ENCODE peak calls at places on chromosomes 1 and 21, in nine cellular contexts. L is uterus, U is right lobe of liver, M is IMR-90, P is stomach, R is Peyer's patch, F is breast epithelium, C is tibial nerve, K is heart left ventricle. X is an unnamed sample.

GRCh38 chr1:16226129-16226494 is 10.9 kb downstream of the CPLANE2 start:
- DNase-seq in L (no peak), U (no peak), M (no peak), P (no peak), R (no peak), F (no peak), C (no peak), K (no peak), X (no peak)

GRCh38 chr1:213986020-213986924 is 1.5 kb upstream of the PROX1 start:
- DNase-seq in L (no peak), U (no peak), M (no peak), P (no peak), R (no peak), F (no peak), C (no peak), K (no peak), X (no peak)

GRCh38 chr1:201982082-201982922 is at the start of gene RNPEP:
- DNase-seq in L (peak; percentile 66), U (peak; percentile 81), M (peak; percentile 56), P (peak; percentile 81), R (peak; percentile 89), F (peak; percentile 64), C (peak; percentile 56), K (peak; percentile 84), X (peak; percentile 60)

GRCh38 chr21:30434033-30434631 is 4.1 kb downstream of the KRTAP13-4 start:
- DNase-seq in L (no peak), U (no peak), M (no peak), P (peak; percentile 26), R (no peak), F (no peak), C (no peak), K (no peak), X (peak; percentile 8)

GRCh38 chr1:208437416-208437815 is 193.2 kb upstream of the PLXNA2 start:
- DNase-seq in L (no peak), U (no peak), M (peak; percentile 6), P (no peak), R (no peak), F (no peak), C (no peak), K (no peak), X (no peak)

GRCh38 chr1:241225741-241226140 is 131.3 kb downstream of the RGS7 start:
- DNase-seq in L (no peak), U (no peak), M (no peak), P (no peak), R (no peak), F (no peak), C (no peak), K (no peak), X (no peak)

GRCh38 chr1:243731974-243732373 is 118.1 kb downstream of the AKT3 start:
- DNase-seq in L (no peak), U (no peak), M (no peak), P (no peak), R (no peak), F (no peak), C (no peak), K (no peak), X (no peak)

GRCh38 chr1:61477301-61477700 is 247.6 kb downstream of the TM2D1 start:
- DNase-seq in L (no peak), U (no peak), M (no peak), P (no peak), R (no peak), F (no peak), C (no peak), K (no peak), X (no peak)

GRCh38 chr1:223765719-223766340 is 53.5 kb downstream of the CAPN2 start:
- DNase-seq in L (no peak), U (no peak), M (no peak), P (no peak), R (no peak), F (no peak), C (no peak), K (no peak), X (no peak)

GRCh38 chr1:1422465-1423244 is 1.6 kb upstream of the ANKRD65 start:
- DNase-seq in L (no peak), U (no peak), M (peak; percentile 50), P (no peak), R (no peak), F (no peak), C (no peak), K (peak; percentile 23), X (no peak)

GRCh38 chr1:207151920-207152319 is 47.9 kb downstream of the C4BPA start:
- DNase-seq in L (no peak), U (no peak), M (no peak), P (no peak), R (no peak), F (no peak), C (no peak), K (no peak), X (no peak)

GRCh38 chr1:173269490-173270230 is 62.5 kb upstream of the TNFSF4 start:
- DNase-seq in L (no peak), U (no peak), M (peak; percentile 89), P (no peak), R (no peak), F (no peak), C (no peak), K (no peak), X (no peak)

GRCh38 chr1:22039594-22040347 is 12.7 kb upstream of the CDC42 start:
- DNase-seq in L (peak; percentile 43), U (peak; percentile 34), M (peak; percentile 35), P (peak; percentile 89), R (peak; percentile 94), F (no peak), C (no peak), K (peak; percentile 75), X (peak; percentile 45)
- TF ChIP-seq POLR2A in L (no peak), U (no peak), M (no peak), P (no peak), R (no peak), F (no peak), C (no peak), K (no peak), X (no peak)

GRCh38 chr1:171814692-171815091 is 26.6 kb upstream of the DNM3 start:
- DNase-seq in L (no peak), U (no peak), M (peak; percentile 39), P (no peak), R (no peak), F (no peak), C (no peak), K (no peak), X (no peak)
- H3K9me3 ChIP-seq in L (no peaks in the 10 kb centered on the region), U (no peaks in the 10 kb centered on the region), M (no peaks in the 10 kb centered on the region), P (no peaks in the 10 kb centered on the region), R (no peaks in the 10 kb centered on the region), F (no peaks in the 10 kb centered on the region), C (no peaks in the 10 kb centered on the region), K (no peaks in the 10 kb centered on the region), X (no peaks in the 10 kb centered on the region)

DNA sequence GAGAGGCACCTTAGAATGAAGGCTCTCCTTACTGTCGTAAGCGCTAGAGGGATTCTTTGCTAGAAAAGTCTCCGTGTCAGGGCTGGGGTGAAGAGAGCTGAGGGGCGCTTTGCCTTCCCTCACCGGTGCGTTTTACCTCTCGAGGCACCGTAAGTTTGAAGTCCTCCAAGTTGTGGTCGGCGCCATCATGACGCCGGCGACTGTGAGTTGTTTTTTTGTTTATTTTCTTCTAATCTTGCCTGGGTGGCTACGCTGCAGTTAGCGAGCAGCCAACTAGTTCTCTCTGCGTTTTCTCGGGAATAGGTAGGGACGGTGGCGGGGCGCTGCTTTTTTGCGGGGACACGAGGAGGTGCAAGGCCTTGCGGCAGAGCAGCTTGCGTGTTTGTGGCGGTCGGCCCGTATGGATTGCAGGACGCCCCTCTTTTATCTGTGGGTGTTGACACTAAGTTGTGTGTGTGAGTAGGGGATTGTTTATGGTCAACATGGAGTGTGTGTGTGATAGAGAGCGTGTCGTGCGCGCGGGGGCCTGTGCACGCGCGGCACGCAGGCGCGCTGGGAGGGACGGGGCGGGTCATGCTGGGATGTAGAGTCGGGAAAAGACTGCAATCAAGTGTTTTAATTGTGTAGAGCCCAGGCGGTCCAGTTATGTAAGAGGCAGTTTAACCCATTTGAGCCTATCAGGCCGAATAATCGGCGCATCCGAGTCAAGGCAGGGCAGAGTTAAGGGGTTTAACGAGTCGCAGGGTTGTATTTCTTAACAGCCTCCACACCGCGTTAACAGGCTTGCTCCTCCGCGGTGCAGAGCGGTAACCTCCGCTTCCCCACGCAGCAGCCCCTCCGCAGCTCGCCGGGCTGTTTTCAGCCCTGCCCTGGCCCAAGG is 1.1 kb upstream of the NEGR1 start:
- DNase-seq in L (peak; percentile 66), U (peak; percentile 51), M (peak; percentile 67), P (peak; percentile 52), R (peak; percentile 54), F (peak; percentile 54), C (peak; percentile 72), K (peak; percentile 84), X (peak; percentile 69)
- TF ChIP-seq POLR2A in L (no peak), U (no peak), M (no peak), P (no peak), R (no peak), F (no peak), C (peak; percentile 57), K (no peak), X (peak; percentile 40)

GRCh38 chr1:187151555-187151954 is 322.8 kb downstream of the PLA2G4A start:
- DNase-seq in L (no peak), U (no peak), M (no peak), P (no peak), R (no peak), F (no peak), C (no peak), K (no peak), X (no peak)
- H3K9me3 ChIP-seq in L (no peaks in the 10 kb centered on the region), U (no peaks in the 10 kb centered on the region), M (peaks cover 3% of the 10 kb centered on the region), P (peaks cover 29% of the 10 kb centered on the region), R (peaks cover 3% of the 10 kb centered on the region), F (peaks cover 47% of the 10 kb centered on the region), C (peaks cover 3% of the 10 kb centered on the region), K (no peaks in the 10 kb centered on the region), X (no peaks in the 10 kb centered on the region)

GRCh38 chr21:32411366-32412161 is 942 bp upstream of the EVA1C start:
- DNase-seq in L (peak; percentile 95), U (peak; percentile 85), M (peak; percentile 38), P (peak; percentile 97), R (peak; percentile 95), F (peak; percentile 88), C (peak; percentile 91), K (peak; percentile 96), X (peak; percentile 77)
- TF ChIP-seq POLR2A in L (peak; percentile 91), U (peak; percentile 80), M (peak; percentile 16), P (no peak), R (peak; percentile 89), F (peak; percentile 58), C (peak; percentile 89), K (no peak), X (peak; percentile 77)

GRCh38 chr1:5738911-5739462 is 253.2 kb downstream of the NPHP4 start:
- DNase-seq in L (no peak), U (no peak), M (no peak), P (peak; percentile 15), R (peak; percentile 32), F (peak; percentile 40), C (peak; percentile 9), K (no peak), X (no peak)
- H3K9me3 ChIP-seq in L (no peaks in the 10 kb centered on the region), U (no peaks in the 10 kb centered on the region), M (peaks cover 36% of the 10 kb centered on the region), P (no peaks in the 10 kb centered on the region), R (no peaks in the 10 kb centered on the region), F (no peaks in the 10 kb centered on the region), C (no peaks in the 10 kb centered on the region), K (no peaks in the 10 kb centered on the region), X (no peaks in the 10 kb centered on the region)

GRCh38 chr1:2925291-2925690 is 96.0 kb upstream of the ACTRT2 start:
- DNase-seq in L (no peak), U (no peak), M (no peak), P (no peak), R (no peak), F (no peak), C (no peak), K (no peak), X (no peak)
- TF ChIP-seq POLR2A in L (no peak), U (no peak), M (no peak), P (no peak), R (no peak), F (no peak), C (no peak), K (no peak), X (no peak)